ENCODE peak calls at places on chromosome 1, in seven cellular contexts. V is KG1; O is AG08395; B is CD4-positive, alpha-beta memory T cell; K is stimulated activated CD8-positive, alpha-beta memory T cell treated with anti-CD3 and anti-CD28 coated beads, Interleukin-2, amount 100 ng/mL, for 1 hour; I is sigmoid colon; R is omental fat pad. Y is an unnamed sample.

GRCh38 chr1:225736651-225737097 is 41.0 kb upstream of the SRP9 start:
- DNase-seq in R (no peak), K (no peak), V (no peak), I (no peak), O (no peak), B (no peak), Y (no peak)

GRCh38 chr1:15932612-15933011 is 43.3 kb downstream of the ZBTB17 start:
- DNase-seq in B (no peak), K (no peak), R (no peak), I (no peak), V (no peak), O (no peak), Y (no peak)

GRCh38 chr1:214360525-214361164 is 79.7 kb downstream of the SMYD2 start:
- DNase-seq in K (no peak), I (no peak), V (no peak), O (no peak), B (no peak), R (no peak), Y (no peak)

GRCh38 chr1:203351037-203351625 is at the start of gene FMOD:
- DNase-seq in V (no peak), K (no peak), O (peak; percentile 70), R (no peak), I (peak; percentile 93), B (no peak), Y (peak; percentile 51)

GRCh38 chr1:1205769-1206375 is 520 bp downstream of the TNFRSF18 start:
- DNase-seq in V (no peak), I (no peak), O (no peak), K (no peak), R (no peak), B (no peak), Y (no peak)

GRCh38 chr1:21012937-21013336 is 163.8 kb downstream of the EIF4G3 start:
- DNase-seq in V (no peak), B (no peak), R (no peak), I (peak; percentile 71), K (no peak), O (peak; percentile 64), Y (no peak)

GRCh38 chr1:61851849-61852692 is 109.8 kb downstream of the PATJ start:
- DNase-seq in B (peak; percentile 48), K (no peak), I (no peak), O (peak; percentile 66), V (peak; percentile 29), R (no peak), Y (no peak)

GRCh38 chr1:32334864-32335618 is 992 bp downstream of the MARCKSL1 start:
- DNase-seq in I (peak; percentile 77), B (peak; percentile 68), K (peak; percentile 29), V (peak; percentile 24), O (peak; percentile 57), R (no peak), Y (no peak)

GRCh38 chr1:5497471-5497870 is 494.8 kb downstream of the NPHP4 start:
- DNase-seq in B (no peak), K (no peak), V (no peak), O (no peak), R (no peak), I (no peak), Y (no peak)

GRCh38 chr1:148309940-148310500 is 157.9 kb upstream of the NBPF11 start:
- DNase-seq in B (no peak), K (no peak), R (no peak), O (no peak), V (no peak), I (no peak), Y (no peak)

GRCh38 chr1:48903291-48903690 is 126.6 kb upstream of the BEND5 start:
- DNase-seq in V (no peak), B (no peak), O (no peak), I (no peak), K (no peak), R (no peak), Y (no peak)

GRCh38 chr1:89524369-89525168 is at the start of gene LRRC8B:
- DNase-seq in R (peak; percentile 56), B (peak; percentile 85), O (peak; percentile 84), K (peak; percentile 75), V (peak; percentile 76), I (peak; percentile 92), Y (peak; percentile 98)

GRCh38 chr1:33181038-33181861 is 593 bp downstream of the TRIM62 start:
- DNase-seq in B (peak; percentile 33), R (no peak), O (peak; percentile 44), I (peak; percentile 82), V (no peak), K (no peak), Y (peak; percentile 89)

GRCh38 chr1:94906382-94906781 is 20.5 kb downstream of the CNN3 start:
- DNase-seq in K (no peak), R (no peak), I (no peak), V (no peak), O (no peak), B (no peak), Y (no peak)

GRCh38 chr1:85818371-85818770 is 110.1 kb upstream of the ZNHIT6 start:
- DNase-seq in O (peak; percentile 51), I (no peak), R (no peak), K (no peak), B (no peak), V (no peak), Y (no peak)

GRCh38 chr1:156806512-156807440 is 9.9 kb downstream of the SH2D2A start:
- DNase-seq in K (no peak), B (no peak), R (no peak), O (no peak), V (no peak), I (no peak), Y (peak; percentile 26)

GRCh38 chr1:1858382-1859086 is 32.4 kb downstream of the GNB1 start:
- DNase-seq in O (peak; percentile 89), B (peak; percentile 39), R (no peak), I (peak; percentile 88), K (no peak), V (no peak), Y (peak; percentile 84)

GRCh38 chr1:17135530-17135929 is 16.3 kb upstream of the PADI2 start:
- DNase-seq in V (no peak), O (no peak), K (no peak), B (no peak), R (no peak), I (no peak), Y (no peak)